ENCODE peak calls at places on chromosomes 12 and 14, in four cellular contexts. R is mammary epithelial cell, X is fibroblast of mammary gland, Y is Right ventricle myocardium inferior. A is an unnamed sample.

GRCh38 chr12:103688659-103689058 is 101.6 kb downstream of the STAB2 start:
- DNase-seq in R (no peak), X (no peak), Y (no peak), A (no peak)

GRCh38 chr14:89501381-89501780 is 84.3 kb upstream of the FOXN3 start:
- DNase-seq in R (no peak), X (no peak), Y (no peak), A (no peak)

GRCh38 chr14:103281496-103282231 is 52.4 kb upstream of the EIF5 start:
- DNase-seq in R (peak), X (peak), Y (no peak), A (peak)

GRCh38 chr14:63781686-63782085 is 53.8 kb upstream of the SGPP1 start:
- DNase-seq in R (no peak), X (no peak), Y (no peak), A (no peak)

GRCh38 chr12:67377541-67377940 is 108.4 kb downstream of the CAND1 start:
- DNase-seq in R (peak), X (no peak), Y (no peak), A (no peak)

GRCh38 chr14:76208340-76208739 is 56.6 kb downstream of the GPATCH2L start:
- DNase-seq in R (no peak), X (no peak), Y (no peak), A (no peak)

GRCh38 chr12:29395356-29395755 is 14.4 kb upstream of the ERGIC2 start:
- DNase-seq in R (no peak), X (no peak), Y (no peak), A (no peak)

GRCh38 chr12:123268850-123269249 is 2.8 kb downstream of the CDK2AP1 start:
- DNase-seq in R (no peak), X (no peak), Y (no peak), A (no peak)

GRCh38 chr12:21775130-21775920 is 819 bp upstream of the KCNJ8 start:
- DNase-seq in R (no peak), X (no peak), Y (no peak), A (no peak)

GRCh38 chr12:31966558-31967205 is 7.5 kb downstream of the RESF1 start:
- DNase-seq in R (no peak), X (no peak), Y (no peak), A (no peak)

GRCh38 chr14:100871234-100872186 is 32.0 kb downstream of the RTL1 start:
- DNase-seq in R (peak), X (peak), Y (no peak), A (no peak)

GRCh38 chr14:80978403-80978802 is 23.0 kb downstream of the TSHR start:
- DNase-seq in R (no peak), X (no peak), Y (no peak), A (no peak)

GRCh38 chr12:3365416-3366385 is 125.3 kb upstream of the PRMT8 start:
- DNase-seq in R (peak), X (no peak), Y (no peak), A (peak)

GRCh38 chr12:112126000-112126431 is 656 bp downstream of the TRAFD1 start:
- DNase-seq in R (no peak), X (no peak), Y (no peak), A (no peak)

A was measured in mucosa of descending colon.